ENCODE peak calls at places on chromosomes 12 and 14, in five cellular contexts. One of them, this sample, is unnamed.

GRCh38 chr14:99564903-99565259 is 39.1 kb downstream of the CCDC85C start:
- DNase-seq in AML-193: no peak
- DNase-seq in stimulated activated CD4-positive, alpha-beta T cell treated with anti-CD3 and anti-CD28 coated beads, Interleukin-15, amount 100 ng/mL, for 1 hour: no peak
- DNase-seq in ovary: no peak
- DNase-seq in AG09319: no peak
- DNase-seq in this sample: no peak

GRCh38 chr14:89424241-89424640 is 7.2 kb upstream of the FOXN3 start:
- DNase-seq in AML-193: no peak
- DNase-seq in stimulated activated CD4-positive, alpha-beta T cell treated with anti-CD3 and anti-CD28 coated beads, Interleukin-15, amount 100 ng/mL, for 1 hour: no peak
- DNase-seq in ovary: no peak
- DNase-seq in AG09319: no peak
- DNase-seq in this sample: no peak

GRCh38 chr14:26820101-26820500 is 222.3 kb upstream of the NOVA1 start:
- DNase-seq in AML-193: no peak
- DNase-seq in stimulated activated CD4-positive, alpha-beta T cell treated with anti-CD3 and anti-CD28 coated beads, Interleukin-15, amount 100 ng/mL, for 1 hour: no peak
- DNase-seq in ovary: no peak
- DNase-seq in AG09319: peak; percentile 8
- DNase-seq in this sample: no peak

GRCh38 chr14:71036433-71036832 is 129.2 kb downstream of the PCNX1 start:
- DNase-seq in AML-193: no peak
- DNase-seq in stimulated activated CD4-positive, alpha-beta T cell treated with anti-CD3 and anti-CD28 coated beads, Interleukin-15, amount 100 ng/mL, for 1 hour: no peak
- DNase-seq in ovary: no peak
- DNase-seq in AG09319: no peak
- DNase-seq in this sample: no peak

GRCh38 chr14:66649515-66649914 is 141.6 kb downstream of the GPHN start:
- DNase-seq in AML-193: no peak
- DNase-seq in stimulated activated CD4-positive, alpha-beta T cell treated with anti-CD3 and anti-CD28 coated beads, Interleukin-15, amount 100 ng/mL, for 1 hour: no peak
- DNase-seq in ovary: no peak
- DNase-seq in AG09319: no peak
- DNase-seq in this sample: no peak

GRCh38 chr12:8687846-8688601 is 9.8 kb upstream of the RIMKLB start:
- DNase-seq in AML-193: peak; percentile 45
- DNase-seq in stimulated activated CD4-positive, alpha-beta T cell treated with anti-CD3 and anti-CD28 coated beads, Interleukin-15, amount 100 ng/mL, for 1 hour: no peak
- DNase-seq in ovary: peak; percentile 50
- DNase-seq in AG09319: peak; percentile 54
- DNase-seq in this sample: peak; percentile 49

GRCh38 chr12:7915911-7916403 is 20.0 kb downstream of the SLC2A3 start:
- DNase-seq in AML-193: no peak
- DNase-seq in stimulated activated CD4-positive, alpha-beta T cell treated with anti-CD3 and anti-CD28 coated beads, Interleukin-15, amount 100 ng/mL, for 1 hour: no peak
- DNase-seq in ovary: no peak
- DNase-seq in AG09319: no peak
- DNase-seq in this sample: peak; percentile 7

GRCh38 chr14:99395904-99396530 is 84.6 kb downstream of the SETD3 start:
- DNase-seq in AML-193: no peak
- DNase-seq in stimulated activated CD4-positive, alpha-beta T cell treated with anti-CD3 and anti-CD28 coated beads, Interleukin-15, amount 100 ng/mL, for 1 hour: no peak
- DNase-seq in ovary: no peak
- DNase-seq in AG09319: no peak
- DNase-seq in this sample: peak; percentile 86